ENCODE peak calls at places on chromosomes 13 and 19, in nine cellular contexts. O is GM04504; A is LNCaP clone FGC; M is left cardiac atrium; D is ecto neural progenitor cell; X is amygdala; P is stimulated activated CD4-positive, alpha-beta T cell treated with anti-CD3 and anti-CD28 coated beads, Interleukin-1b, Interleukin-23, amount 100 ng/mL, for 1 hour; W is sciatic nerve; V is activated CD4-positive, alpha-beta T cell treated with anti-CD3 and anti-CD28 coated beads for 24 hours. B is an unnamed sample.

GRCh38 chr19:8648240-8648639 is 17.8 kb downstream of the NFILZ start:
- DNase-seq in V (no peak), O (no peak), D (no peak), W (no peak), P (no peak), M (no peak), A (no peak), X (no peak), B (no peak)

GRCh38 chr19:48624067-48624594 is 4.8 kb downstream of the SPHK2 start:
- DNase-seq in A (no peak), P (peak; percentile 89), D (peak; percentile 99), O (peak; percentile 91), W (peak; percentile 99), V (peak; percentile 96), M (peak; percentile 99), X (peak; percentile 98), B (peak; percentile 98)

GRCh38 chr19:32316034-32316433 is 29.4 kb upstream of the ZNF507 start:
- DNase-seq in X (no peak), M (no peak), W (no peak), D (peak; percentile 41), A (no peak), V (no peak), P (no peak), O (no peak), B (no peak)

GRCh38 chr13:94967183-94968039 is 255.1 kb upstream of the SOX21 start:
- DNase-seq in D (peak; percentile 83), W (no peak), M (no peak), A (no peak), O (no peak), P (no peak), V (no peak), X (peak; percentile 53), B (no peak)

GRCh38 chr13:53048880-53049279 is 20.3 kb downstream of the OLFM4 start:
- DNase-seq in D (no peak), A (peak; percentile 53), X (no peak), V (no peak), W (no peak), O (no peak), M (no peak), P (no peak), B (no peak)

GRCh38 chr19:5452594-5453565 is 2.3 kb upstream of the ZNRF4 start:
- DNase-seq in P (no peak), D (no peak), A (no peak), M (no peak), O (no peak), V (no peak), W (no peak), X (peak; percentile 13), B (no peak)

GRCh38 chr19:10417598-10418280 is 2.6 kb upstream of the PDE4A start:
- DNase-seq in X (no peak), A (no peak), P (no peak), M (no peak), O (no peak), V (no peak), D (peak; percentile 72), W (no peak), B (no peak)

GRCh38 chr13:20389696-20390525 is 135.7 kb downstream of the CRYL1 start:
- DNase-seq in P (no peak), W (no peak), D (no peak), O (no peak), X (no peak), A (no peak), M (no peak), V (no peak), B (no peak)

GRCh38 chr19:51097166-51097736 is 11.0 kb downstream of the CTU1 start:
- DNase-seq in P (peak; percentile 42), D (peak; percentile 80), O (peak; percentile 27), V (peak; percentile 66), A (no peak), W (peak; percentile 83), X (peak; percentile 59), M (peak; percentile 72), B (no peak)

GRCh38 chr13:96637039-96637438 is 357.2 kb downstream of the OXGR1 start:
- DNase-seq in V (no peak), O (no peak), P (no peak), M (no peak), D (no peak), X (no peak), W (no peak), A (no peak), B (no peak)

GRCh38 chr13:31588923-31589322 is 150.4 kb upstream of the RXFP2 start:
- DNase-seq in W (no peak), M (no peak), O (no peak), P (no peak), X (no peak), A (no peak), V (no peak), D (no peak), B (no peak)

GRCh38 chr13:27295096-27295495 is 24.5 kb downstream of the RASL11A start:
- DNase-seq in X (no peak), W (no peak), A (no peak), P (no peak), V (no peak), M (no peak), O (no peak), D (no peak), B (no peak)

GRCh38 chr19:48724796-48725753 is 5.5 kb upstream of the MAMSTR start:
- DNase-seq in P (no peak), O (no peak), A (no peak), M (peak; percentile 83), D (no peak), W (peak; percentile 80), X (no peak), V (no peak), B (no peak)

GRCh38 chr19:48991823-48992570 is 1.1 kb downstream of the GYS1 start:
- DNase-seq in X (peak; percentile 15), V (no peak), M (peak; percentile 76), W (peak; percentile 79), A (peak; percentile 19), P (no peak), D (peak; percentile 65), O (peak; percentile 59), B (no peak)

GRCh38 chr19:7783991-7784421 is 21.0 kb downstream of the CLEC4M start:
- DNase-seq in V (no peak), M (no peak), W (no peak), D (no peak), P (no peak), A (no peak), O (no peak), X (no peak), B (no peak)

GRCh38 chr19:6340493-6341201 is 7.2 kb upstream of the ACER1 start:
- DNase-seq in P (no peak), X (no peak), V (no peak), W (no peak), D (no peak), A (no peak), O (no peak), M (no peak), B (no peak)

GRCh38 chr19:46786236-46787039 is 2.0 kb downstream of the SLC1A5 start:
- DNase-seq in P (peak; percentile 68), M (peak; percentile 79), W (peak; percentile 77), D (peak; percentile 61), O (peak; percentile 89), A (peak; percentile 38), X (peak; percentile 40), V (peak; percentile 73), B (no peak)

GRCh38 chr19:4379383-4380253 is 20.7 kb downstream of the SH3GL1 start:
- DNase-seq in W (no peak), V (no peak), M (peak; percentile 67), O (no peak), A (no peak), P (no peak), D (no peak), X (no peak), B (no peak)

GRCh38 chr13:42140494-42140893 is 92.0 kb downstream of the DGKH start:
- DNase-seq in P (no peak), M (no peak), A (no peak), O (no peak), D (no peak), X (no peak), V (no peak), W (no peak), B (no peak)

GRCh38 chr19:4987286-4987685 is 18.4 kb downstream of the KDM4B start:
- DNase-seq in V (no peak), P (no peak), M (no peak), W (no peak), O (no peak), D (no peak), X (no peak), A (no peak), B (no peak)

GRCh38 chr13:27367570-27367969 is 56.8 kb upstream of the GTF3A start:
- DNase-seq in M (no peak), O (no peak), A (no peak), D (no peak), V (no peak), X (no peak), W (no peak), P (no peak), B (no peak)

GRCh38 chr13:92317066-92317465 is 909.5 kb upstream of the GPC6 start:
- DNase-seq in P (no peak), M (no peak), V (no peak), A (no peak), W (no peak), D (no peak), O (no peak), X (no peak), B (no peak)

GRCh38 chr13:48842316-48842715 is 133.4 kb upstream of the FNDC3A start:
- DNase-seq in O (no peak), A (no peak), X (no peak), D (no peak), M (no peak), V (no peak), P (no peak), W (no peak), B (no peak)

GRCh38 chr13:35478384-35479222 is 2.1 kb upstream of the MAB21L1 start:
- DNase-seq in D (peak; percentile 69), X (no peak), V (no peak), A (no peak), W (no peak), M (peak; percentile 14), P (no peak), O (no peak), B (no peak)